ENCODE peak calls at places on chromosomes 12 and 14, in nine cellular contexts. One of them, this sample, is unnamed.

GRCh38 chr14:71716371-71716770 is 215.9 kb upstream of the RGS6 start:
- DNase-seq in DMS153: no peak
- DNase-seq in NCI-H69: no peak
- DNase-seq in stimulated activated CD4-positive, alpha-beta T cell treated with anti-CD3 and anti-CD28 coated beads, Interleukin-1b, Interleukin-23, amount 100 ng/mL, for 48 hours: no peak
- DNase-seq in RWPE1: no peak
- DNase-seq in CMK: no peak
- DNase-seq in kidney tubule cell: peak; percentile 5
- DNase-seq in astrocyte of the spinal cord: peak; percentile 74
- DNase-seq in left cardiac atrium: no peak
- DNase-seq in this sample: no peak

GRCh38 chr12:119154435-119154818 is 24.3 kb upstream of the HSPB8 start:
- DNase-seq in DMS153: no peak
- DNase-seq in NCI-H69: no peak
- DNase-seq in stimulated activated CD4-positive, alpha-beta T cell treated with anti-CD3 and anti-CD28 coated beads, Interleukin-1b, Interleukin-23, amount 100 ng/mL, for 48 hours: no peak
- DNase-seq in RWPE1: no peak
- DNase-seq in CMK: no peak
- DNase-seq in kidney tubule cell: no peak
- DNase-seq in astrocyte of the spinal cord: no peak
- DNase-seq in left cardiac atrium: no peak
- DNase-seq in this sample: no peak

GRCh38 chr12:127083028-127083949 is 1183.7 kb upstream of the TMEM132C start:
- DNase-seq in DMS153: peak; percentile 83
- DNase-seq in NCI-H69: peak; percentile 26
- DNase-seq in stimulated activated CD4-positive, alpha-beta T cell treated with anti-CD3 and anti-CD28 coated beads, Interleukin-1b, Interleukin-23, amount 100 ng/mL, for 48 hours: no peak
- DNase-seq in RWPE1: peak; percentile 71
- DNase-seq in CMK: no peak
- DNase-seq in kidney tubule cell: peak; percentile 84
- DNase-seq in astrocyte of the spinal cord: peak; percentile 88
- DNase-seq in left cardiac atrium: no peak
- DNase-seq in this sample: peak; percentile 90

GRCh38 chr12:56629459-56630179 is 507 bp downstream of the BAZ2A start:
- DNase-seq in DMS153: no peak
- DNase-seq in NCI-H69: peak; percentile 64
- DNase-seq in stimulated activated CD4-positive, alpha-beta T cell treated with anti-CD3 and anti-CD28 coated beads, Interleukin-1b, Interleukin-23, amount 100 ng/mL, for 48 hours: peak; percentile 49
- DNase-seq in RWPE1: no peak
- DNase-seq in CMK: no peak
- DNase-seq in kidney tubule cell: no peak
- DNase-seq in astrocyte of the spinal cord: peak; percentile 8
- DNase-seq in left cardiac atrium: peak; percentile 46
- DNase-seq in this sample: no peak

GRCh38 chr14:73591690-73592448 is at the start of gene ACOT4:
- DNase-seq in DMS153: peak; percentile 20
- DNase-seq in NCI-H69: peak; percentile 88
- DNase-seq in stimulated activated CD4-positive, alpha-beta T cell treated with anti-CD3 and anti-CD28 coated beads, Interleukin-1b, Interleukin-23, amount 100 ng/mL, for 48 hours: peak; percentile 33
- DNase-seq in RWPE1: no peak
- DNase-seq in CMK: no peak
- DNase-seq in kidney tubule cell: peak; percentile 45
- DNase-seq in astrocyte of the spinal cord: peak; percentile 19
- DNase-seq in left cardiac atrium: no peak
- DNase-seq in this sample: no peak

GRCh38 chr14:100586520-100587247 is 533 bp downstream of the BEGAIN start:
- DNase-seq in DMS153: no peak
- DNase-seq in NCI-H69: peak; percentile 90
- DNase-seq in stimulated activated CD4-positive, alpha-beta T cell treated with anti-CD3 and anti-CD28 coated beads, Interleukin-1b, Interleukin-23, amount 100 ng/mL, for 48 hours: peak; percentile 35
- DNase-seq in RWPE1: peak; percentile 57
- DNase-seq in CMK: peak; percentile 57
- DNase-seq in kidney tubule cell: peak; percentile 66
- DNase-seq in astrocyte of the spinal cord: no peak
- DNase-seq in left cardiac atrium: peak; percentile 38
- DNase-seq in this sample: peak; percentile 18

GRCh38 chr14:78683206-78683605 is 513.0 kb downstream of the NRXN3 start:
- DNase-seq in DMS153: no peak
- DNase-seq in NCI-H69: no peak
- DNase-seq in stimulated activated CD4-positive, alpha-beta T cell treated with anti-CD3 and anti-CD28 coated beads, Interleukin-1b, Interleukin-23, amount 100 ng/mL, for 48 hours: no peak
- DNase-seq in RWPE1: no peak
- DNase-seq in CMK: no peak
- DNase-seq in kidney tubule cell: peak; percentile 74
- DNase-seq in astrocyte of the spinal cord: no peak
- DNase-seq in left cardiac atrium: no peak
- DNase-seq in this sample: peak; percentile 30

GRCh38 chr14:89000007-89000942 is 175.8 kb downstream of the TTC8 start:
- DNase-seq in DMS153: no peak
- DNase-seq in NCI-H69: peak; percentile 90
- DNase-seq in stimulated activated CD4-positive, alpha-beta T cell treated with anti-CD3 and anti-CD28 coated beads, Interleukin-1b, Interleukin-23, amount 100 ng/mL, for 48 hours: peak; percentile 62
- DNase-seq in RWPE1: peak; percentile 89
- DNase-seq in CMK: peak; percentile 74
- DNase-seq in kidney tubule cell: peak; percentile 97
- DNase-seq in astrocyte of the spinal cord: peak; percentile 89
- DNase-seq in left cardiac atrium: peak; percentile 59
- DNase-seq in this sample: peak; percentile 97

GRCh38 chr12:130849561-130850417 is 10.7 kb upstream of the STX2 start:
- DNase-seq in DMS153: no peak
- DNase-seq in NCI-H69: peak; percentile 62
- DNase-seq in stimulated activated CD4-positive, alpha-beta T cell treated with anti-CD3 and anti-CD28 coated beads, Interleukin-1b, Interleukin-23, amount 100 ng/mL, for 48 hours: no peak
- DNase-seq in RWPE1: no peak
- DNase-seq in CMK: no peak
- DNase-seq in kidney tubule cell: peak; percentile 82
- DNase-seq in astrocyte of the spinal cord: no peak
- DNase-seq in left cardiac atrium: no peak
- DNase-seq in this sample: peak; percentile 61

GRCh38 chr12:125330645-125331341 is 265.6 kb downstream of the AACS start:
- DNase-seq in DMS153: no peak
- DNase-seq in NCI-H69: peak; percentile 24
- DNase-seq in stimulated activated CD4-positive, alpha-beta T cell treated with anti-CD3 and anti-CD28 coated beads, Interleukin-1b, Interleukin-23, amount 100 ng/mL, for 48 hours: peak; percentile 52
- DNase-seq in RWPE1: peak; percentile 76
- DNase-seq in CMK: no peak
- DNase-seq in kidney tubule cell: peak; percentile 38
- DNase-seq in astrocyte of the spinal cord: peak; percentile 34
- DNase-seq in left cardiac atrium: peak; percentile 68
- DNase-seq in this sample: no peak

GRCh38 chr14:24634158-24634557 is at the start of gene GZMB:
- DNase-seq in DMS153: no peak
- DNase-seq in NCI-H69: no peak
- DNase-seq in stimulated activated CD4-positive, alpha-beta T cell treated with anti-CD3 and anti-CD28 coated beads, Interleukin-1b, Interleukin-23, amount 100 ng/mL, for 48 hours: peak; percentile 90
- DNase-seq in RWPE1: no peak
- DNase-seq in CMK: no peak
- DNase-seq in kidney tubule cell: no peak
- DNase-seq in astrocyte of the spinal cord: no peak
- DNase-seq in left cardiac atrium: no peak
- DNase-seq in this sample: no peak

GRCh38 chr12:66032739-66033138 is 97.8 kb downstream of the LLPH start:
- DNase-seq in DMS153: no peak
- DNase-seq in NCI-H69: no peak
- DNase-seq in stimulated activated CD4-positive, alpha-beta T cell treated with anti-CD3 and anti-CD28 coated beads, Interleukin-1b, Interleukin-23, amount 100 ng/mL, for 48 hours: no peak
- DNase-seq in RWPE1: no peak
- DNase-seq in CMK: no peak
- DNase-seq in kidney tubule cell: no peak
- DNase-seq in astrocyte of the spinal cord: no peak
- DNase-seq in left cardiac atrium: no peak
- DNase-seq in this sample: no peak

GRCh38 chr14:44404021-44404420 is 103.1 kb downstream of the FSCB start:
- DNase-seq in DMS153: no peak
- DNase-seq in NCI-H69: peak; percentile 88
- DNase-seq in stimulated activated CD4-positive, alpha-beta T cell treated with anti-CD3 and anti-CD28 coated beads, Interleukin-1b, Interleukin-23, amount 100 ng/mL, for 48 hours: no peak
- DNase-seq in RWPE1: no peak
- DNase-seq in CMK: no peak
- DNase-seq in kidney tubule cell: no peak
- DNase-seq in astrocyte of the spinal cord: no peak
- DNase-seq in left cardiac atrium: no peak
- DNase-seq in this sample: no peak

GRCh38 chr12:71460318-71460717 is 20.7 kb downstream of the LGR5 start:
- DNase-seq in DMS153: no peak
- DNase-seq in NCI-H69: no peak
- DNase-seq in stimulated activated CD4-positive, alpha-beta T cell treated with anti-CD3 and anti-CD28 coated beads, Interleukin-1b, Interleukin-23, amount 100 ng/mL, for 48 hours: no peak
- DNase-seq in RWPE1: no peak
- DNase-seq in CMK: no peak
- DNase-seq in kidney tubule cell: peak; percentile 28
- DNase-seq in astrocyte of the spinal cord: no peak
- DNase-seq in left cardiac atrium: no peak
- DNase-seq in this sample: peak; percentile 32

GRCh38 chr12:108313609-108314331 is 25.3 kb downstream of the CMKLR1 start:
- DNase-seq in DMS153: no peak
- DNase-seq in NCI-H69: no peak
- DNase-seq in stimulated activated CD4-positive, alpha-beta T cell treated with anti-CD3 and anti-CD28 coated beads, Interleukin-1b, Interleukin-23, amount 100 ng/mL, for 48 hours: no peak
- DNase-seq in RWPE1: no peak
- DNase-seq in CMK: peak; percentile 74
- DNase-seq in kidney tubule cell: no peak
- DNase-seq in astrocyte of the spinal cord: peak; percentile 27
- DNase-seq in left cardiac atrium: peak; percentile 65
- DNase-seq in this sample: no peak

GRCh38 chr12:19191089-19191488 is 61.6 kb downstream of the PLEKHA5 start:
- DNase-seq in DMS153: no peak
- DNase-seq in NCI-H69: no peak
- DNase-seq in stimulated activated CD4-positive, alpha-beta T cell treated with anti-CD3 and anti-CD28 coated beads, Interleukin-1b, Interleukin-23, amount 100 ng/mL, for 48 hours: no peak
- DNase-seq in RWPE1: no peak
- DNase-seq in CMK: no peak
- DNase-seq in kidney tubule cell: no peak
- DNase-seq in astrocyte of the spinal cord: no peak
- DNase-seq in left cardiac atrium: no peak
- DNase-seq in this sample: no peak

GRCh38 chr14:96096639-96097610 is 57.8 kb downstream of the C14orf132 start:
- DNase-seq in DMS153: no peak
- DNase-seq in NCI-H69: peak; percentile 32
- DNase-seq in stimulated activated CD4-positive, alpha-beta T cell treated with anti-CD3 and anti-CD28 coated beads, Interleukin-1b, Interleukin-23, amount 100 ng/mL, for 48 hours: no peak
- DNase-seq in RWPE1: no peak
- DNase-seq in CMK: no peak
- DNase-seq in kidney tubule cell: no peak
- DNase-seq in astrocyte of the spinal cord: no peak
- DNase-seq in left cardiac atrium: no peak
- DNase-seq in this sample: no peak

GRCh38 chr12:85557850-85558249 is 277.8 kb downstream of the ALX1 start:
- DNase-seq in DMS153: no peak
- DNase-seq in NCI-H69: peak; percentile 22
- DNase-seq in stimulated activated CD4-positive, alpha-beta T cell treated with anti-CD3 and anti-CD28 coated beads, Interleukin-1b, Interleukin-23, amount 100 ng/mL, for 48 hours: no peak
- DNase-seq in RWPE1: no peak
- DNase-seq in CMK: no peak
- DNase-seq in kidney tubule cell: no peak
- DNase-seq in astrocyte of the spinal cord: no peak
- DNase-seq in left cardiac atrium: no peak
- DNase-seq in this sample: no peak

GRCh38 chr14:91888641-91889476 is 21.5 kb upstream of the TC2N start:
- DNase-seq in DMS153: no peak
- DNase-seq in NCI-H69: no peak
- DNase-seq in stimulated activated CD4-positive, alpha-beta T cell treated with anti-CD3 and anti-CD28 coated beads, Interleukin-1b, Interleukin-23, amount 100 ng/mL, for 48 hours: no peak
- DNase-seq in RWPE1: no peak
- DNase-seq in CMK: no peak
- DNase-seq in kidney tubule cell: peak; percentile 81
- DNase-seq in astrocyte of the spinal cord: no peak
- DNase-seq in left cardiac atrium: no peak
- DNase-seq in this sample: no peak

GRCh38 chr14:31566456-31566855 is 5.3 kb downstream of the NUBPL start:
- DNase-seq in DMS153: no peak
- DNase-seq in NCI-H69: no peak
- DNase-seq in stimulated activated CD4-positive, alpha-beta T cell treated with anti-CD3 and anti-CD28 coated beads, Interleukin-1b, Interleukin-23, amount 100 ng/mL, for 48 hours: no peak
- DNase-seq in RWPE1: no peak
- DNase-seq in CMK: no peak
- DNase-seq in kidney tubule cell: no peak
- DNase-seq in astrocyte of the spinal cord: no peak
- DNase-seq in left cardiac atrium: no peak
- DNase-seq in this sample: no peak

GRCh38 chr12:65892905-65893304 is 68.6 kb downstream of the HMGA2 start:
- DNase-seq in DMS153: no peak
- DNase-seq in NCI-H69: no peak
- DNase-seq in stimulated activated CD4-positive, alpha-beta T cell treated with anti-CD3 and anti-CD28 coated beads, Interleukin-1b, Interleukin-23, amount 100 ng/mL, for 48 hours: peak; percentile 8
- DNase-seq in RWPE1: peak; percentile 29
- DNase-seq in CMK: no peak
- DNase-seq in kidney tubule cell: peak; percentile 70
- DNase-seq in astrocyte of the spinal cord: peak; percentile 79
- DNase-seq in left cardiac atrium: no peak
- DNase-seq in this sample: no peak

GRCh38 chr12:27840229-27840999 is 60.4 kb upstream of the MANSC4 start:
- DNase-seq in DMS153: no peak
- DNase-seq in NCI-H69: no peak
- DNase-seq in stimulated activated CD4-positive, alpha-beta T cell treated with anti-CD3 and anti-CD28 coated beads, Interleukin-1b, Interleukin-23, amount 100 ng/mL, for 48 hours: no peak
- DNase-seq in RWPE1: no peak
- DNase-seq in CMK: no peak
- DNase-seq in kidney tubule cell: no peak
- DNase-seq in astrocyte of the spinal cord: no peak
- DNase-seq in left cardiac atrium: no peak
- DNase-seq in this sample: no peak

GRCh38 chr14:65937079-65937803 is 524.7 kb downstream of the FUT8 start:
- DNase-seq in DMS153: no peak
- DNase-seq in NCI-H69: no peak
- DNase-seq in stimulated activated CD4-positive, alpha-beta T cell treated with anti-CD3 and anti-CD28 coated beads, Interleukin-1b, Interleukin-23, amount 100 ng/mL, for 48 hours: no peak
- DNase-seq in RWPE1: no peak
- DNase-seq in CMK: peak; percentile 35
- DNase-seq in kidney tubule cell: no peak
- DNase-seq in astrocyte of the spinal cord: no peak
- DNase-seq in left cardiac atrium: no peak
- DNase-seq in this sample: no peak

GRCh38 chr12:57459750-57460400 is at the start of gene GLI1:
- DNase-seq in DMS153: no peak
- DNase-seq in NCI-H69: peak; percentile 49
- DNase-seq in stimulated activated CD4-positive, alpha-beta T cell treated with anti-CD3 and anti-CD28 coated beads, Interleukin-1b, Interleukin-23, amount 100 ng/mL, for 48 hours: peak; percentile 56
- DNase-seq in RWPE1: peak; percentile 63
- DNase-seq in CMK: no peak
- DNase-seq in kidney tubule cell: no peak
- DNase-seq in astrocyte of the spinal cord: no peak
- DNase-seq in left cardiac atrium: no peak
- DNase-seq in this sample: no peak

GRCh38 chr12:13437541-13437940 is 241.0 kb downstream of the EMP1 start:
- DNase-seq in DMS153: no peak
- DNase-seq in NCI-H69: no peak
- DNase-seq in stimulated activated CD4-positive, alpha-beta T cell treated with anti-CD3 and anti-CD28 coated beads, Interleukin-1b, Interleukin-23, amount 100 ng/mL, for 48 hours: no peak
- DNase-seq in RWPE1: no peak
- DNase-seq in CMK: no peak
- DNase-seq in kidney tubule cell: no peak
- DNase-seq in astrocyte of the spinal cord: no peak
- DNase-seq in left cardiac atrium: no peak
- DNase-seq in this sample: no peak

GRCh38 chr12:68276400-68276930 is 23.1 kb upstream of the IL22 start:
- DNase-seq in DMS153: no peak
- DNase-seq in NCI-H69: no peak
- DNase-seq in stimulated activated CD4-positive, alpha-beta T cell treated with anti-CD3 and anti-CD28 coated beads, Interleukin-1b, Interleukin-23, amount 100 ng/mL, for 48 hours: no peak
- DNase-seq in RWPE1: no peak
- DNase-seq in CMK: no peak
- DNase-seq in kidney tubule cell: no peak
- DNase-seq in astrocyte of the spinal cord: no peak
- DNase-seq in left cardiac atrium: no peak
- DNase-seq in this sample: no peak

GRCh38 chr12:28278499-28278898 is 88.2 kb downstream of the CCDC91 start:
- DNase-seq in DMS153: no peak
- DNase-seq in NCI-H69: no peak
- DNase-seq in stimulated activated CD4-positive, alpha-beta T cell treated with anti-CD3 and anti-CD28 coated beads, Interleukin-1b, Interleukin-23, amount 100 ng/mL, for 48 hours: no peak
- DNase-seq in RWPE1: no peak
- DNase-seq in CMK: no peak
- DNase-seq in kidney tubule cell: no peak
- DNase-seq in astrocyte of the spinal cord: peak; percentile 5
- DNase-seq in left cardiac atrium: no peak
- DNase-seq in this sample: peak; percentile 4

GRCh38 chr12:63867026-63867425 is 22.5 kb downstream of the SRGAP1 start:
- DNase-seq in DMS153: no peak
- DNase-seq in NCI-H69: no peak
- DNase-seq in stimulated activated CD4-positive, alpha-beta T cell treated with anti-CD3 and anti-CD28 coated beads, Interleukin-1b, Interleukin-23, amount 100 ng/mL, for 48 hours: no peak
- DNase-seq in RWPE1: no peak
- DNase-seq in CMK: no peak
- DNase-seq in kidney tubule cell: no peak
- DNase-seq in astrocyte of the spinal cord: no peak
- DNase-seq in left cardiac atrium: no peak
- DNase-seq in this sample: no peak

GRCh38 chr14:20805485-20805884 is 2.8 kb upstream of the RNASE1 start:
- DNase-seq in DMS153: no peak
- DNase-seq in NCI-H69: no peak
- DNase-seq in stimulated activated CD4-positive, alpha-beta T cell treated with anti-CD3 and anti-CD28 coated beads, Interleukin-1b, Interleukin-23, amount 100 ng/mL, for 48 hours: no peak
- DNase-seq in RWPE1: no peak
- DNase-seq in CMK: no peak
- DNase-seq in kidney tubule cell: no peak
- DNase-seq in astrocyte of the spinal cord: no peak
- DNase-seq in left cardiac atrium: no peak
- DNase-seq in this sample: no peak

GRCh38 chr12:101040936-101041335 is 169.1 kb downstream of the SLC5A8 start:
- DNase-seq in DMS153: no peak
- DNase-seq in NCI-H69: peak; percentile 41
- DNase-seq in stimulated activated CD4-positive, alpha-beta T cell treated with anti-CD3 and anti-CD28 coated beads, Interleukin-1b, Interleukin-23, amount 100 ng/mL, for 48 hours: no peak
- DNase-seq in RWPE1: no peak
- DNase-seq in CMK: no peak
- DNase-seq in kidney tubule cell: peak; percentile 15
- DNase-seq in astrocyte of the spinal cord: no peak
- DNase-seq in left cardiac atrium: no peak
- DNase-seq in this sample: peak; percentile 52

GRCh38 chr12:46788247-46788887 is 37.4 kb downstream of the SLC38A4 start:
- DNase-seq in DMS153: peak; percentile 33
- DNase-seq in NCI-H69: peak; percentile 26
- DNase-seq in stimulated activated CD4-positive, alpha-beta T cell treated with anti-CD3 and anti-CD28 coated beads, Interleukin-1b, Interleukin-23, amount 100 ng/mL, for 48 hours: no peak
- DNase-seq in RWPE1: no peak
- DNase-seq in CMK: no peak
- DNase-seq in kidney tubule cell: no peak
- DNase-seq in astrocyte of the spinal cord: peak; percentile 40
- DNase-seq in left cardiac atrium: no peak
- DNase-seq in this sample: no peak